ENCODE peak calls at places on chromosome 18, in eight cellular contexts. B, W, Y, A, C, X, F and G are unnamed samples.
A peak's percentile ranks its signal among the peaks of the same experiment; 100 is the strongest.

GRCh38 chr18:43192408-43192807 is 76.9 kb upstream of the RIT2 start:
- DNase-seq in B (no peak), W (no peak), Y (no peak), A (no peak), C (no peak), X (no peak), F (no peak), G (no peak)

GRCh38 chr18:26471027-26471426 is 77.3 kb downstream of the KCTD1 start:
- DNase-seq in B (no peak), W (no peak), Y (no peak), A (no peak), C (no peak), X (no peak), F (no peak), G (no peak)

GRCh38 chr18:12361770-12362378 is 15.2 kb downstream of the AFG3L2 start:
- DNase-seq in B (no peak), W (no peak), Y (no peak), A (no peak), C (no peak), X (no peak), F (no peak), G (no peak)

GRCh38 chr18:31241900-31242409 is 76.0 kb upstream of the DSG1 start:
- DNase-seq in B (no peak), W (no peak), Y (no peak), A (no peak), C (no peak), X (no peak), F (peak; percentile 23), G (peak; percentile 82)

GRCh38 chr18:6044773-6045172 is 149.5 kb upstream of the TMEM200C start:
- DNase-seq in B (no peak), W (no peak), Y (no peak), A (no peak), C (no peak), X (no peak), F (no peak), G (no peak)

GRCh38 chr18:56162316-56162715 is 476.1 kb downstream of the TXNL1 start:
- DNase-seq in B (no peak), W (no peak), Y (no peak), A (no peak), C (no peak), X (no peak), F (no peak), G (no peak)

GRCh38 chr18:33839452-33840225 is 261.6 kb downstream of the ASXL3 start:
- DNase-seq in B (no peak), W (no peak), Y (no peak), A (no peak), C (peak; percentile 5), X (no peak), F (no peak), G (no peak)

GRCh38 chr18:74945774-74946545 is 263.0 kb downstream of the PTGR3 start:
- DNase-seq in B (no peak), W (no peak), Y (no peak), A (no peak), C (no peak), X (no peak), F (no peak), G (no peak)

GRCh38 chr18:1488957-1489356 is 584.3 kb downstream of the ADCYAP1 start:
- DNase-seq in B (no peak), W (no peak), Y (no peak), A (no peak), C (no peak), X (no peak), F (no peak), G (no peak)

GRCh38 chr18:79523738-79524180 is 128.0 kb downstream of the NFATC1 start:
- DNase-seq in B (no peak), W (no peak), Y (no peak), A (no peak), C (no peak), X (peak; percentile 53), F (no peak), G (no peak)

GRCh38 chr18:79606621-79607331 is 72.8 kb upstream of the CTDP1 start:
- DNase-seq in B (peak; percentile 81), W (no peak), Y (no peak), A (no peak), C (no peak), X (no peak), F (no peak), G (no peak)

GRCh38 chr18:21740474-21740723 is 193 bp upstream of the MIB1 start:
- DNase-seq in B (peak; percentile 98), W (peak; percentile 98), Y (no peak), A (no peak), C (peak; percentile 86), X (peak; percentile 79), F (peak; percentile 90), G (peak; percentile 98)

GRCh38 chr18:62420513-62421209 is 95.6 kb downstream of the TNFRSF11A start:
- DNase-seq in B (no peak), W (no peak), Y (peak; percentile 36), A (no peak), C (peak; percentile 33), X (no peak), F (no peak), G (peak; percentile 41)

DNA sequence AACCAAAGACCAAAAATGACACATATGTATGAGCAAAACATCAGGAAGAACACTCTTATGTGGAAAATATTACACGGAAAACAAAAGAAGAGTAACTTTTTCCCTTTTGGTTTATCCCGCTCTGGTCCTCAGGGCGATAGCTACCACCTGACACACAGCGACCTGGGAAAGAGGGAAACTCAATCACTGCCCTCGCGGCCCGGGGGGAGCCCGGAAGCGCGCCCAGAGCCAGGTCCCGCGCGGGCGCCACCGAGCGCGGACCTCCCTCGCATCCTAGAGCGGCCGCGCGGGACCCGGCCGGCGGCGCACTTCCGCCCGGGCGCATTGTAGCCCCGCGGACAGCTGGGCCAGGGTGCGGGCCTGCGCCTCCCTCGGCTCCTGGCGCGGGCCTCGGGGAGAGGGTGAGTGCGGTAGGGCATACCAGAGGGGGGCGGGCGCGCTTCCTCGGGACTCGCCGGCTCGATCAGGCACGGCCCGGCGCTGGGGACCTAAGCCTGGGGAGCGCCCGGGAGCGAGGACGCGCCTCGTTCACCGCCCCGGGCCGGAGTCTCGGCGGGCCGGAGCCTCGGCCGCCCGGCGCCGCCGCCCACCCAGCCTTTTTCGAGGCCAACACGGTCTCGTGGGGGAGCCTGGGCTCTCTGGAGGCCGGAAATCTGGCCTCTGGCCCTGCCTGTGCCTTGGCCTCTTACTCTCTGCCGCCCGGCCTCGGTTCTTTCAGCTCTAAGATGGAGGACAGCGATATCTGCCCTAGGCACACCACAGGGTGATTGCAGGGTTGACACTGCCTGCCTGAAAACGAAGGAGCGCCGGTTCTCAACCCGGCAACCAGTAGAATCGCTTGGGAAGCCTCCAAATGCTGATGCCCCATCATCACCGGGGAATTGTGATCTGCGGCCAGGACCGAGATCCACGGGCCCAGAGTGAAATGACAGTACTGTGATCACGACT is at the start of gene ELAC1:
- DNase-seq in B (peak; percentile 96), W (peak; percentile 83), Y (peak; percentile 83), A (no peak), C (peak; percentile 78), X (peak; percentile 77), F (peak; percentile 33), G (peak; percentile 62)
- TF ChIP-seq POLR2A in B (peak; percentile 99), W (peak; percentile 93), Y (peak; percentile 71), A (no peak), C (peak; percentile 87), X (peak; percentile 94), F (peak; percentile 85), G (peak; percentile 71)

DNA sequence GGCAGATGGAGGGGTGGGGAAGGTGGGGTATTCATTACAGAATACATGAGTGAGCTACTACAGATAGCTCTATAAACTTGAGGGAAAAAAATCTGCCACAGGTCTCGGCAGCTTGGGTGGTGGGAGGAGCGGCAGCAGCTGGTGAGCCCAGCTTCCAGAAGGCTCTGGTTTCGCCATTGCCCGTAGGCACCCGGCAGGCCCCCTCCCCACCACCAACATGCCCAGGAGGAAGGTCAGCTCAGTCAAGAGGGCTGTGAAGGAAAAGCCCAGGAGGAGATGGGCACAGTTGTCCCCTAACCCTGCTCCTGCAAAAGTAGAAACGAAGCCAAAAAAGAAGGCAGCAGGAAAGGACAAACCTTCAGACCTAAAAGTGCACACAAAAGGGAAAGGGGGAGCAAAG is 18.5 kb upstream of the RMC1 start:
- DNase-seq in B (peak; percentile 32), W (no peak), Y (no peak), A (no peak), C (no peak), X (no peak), F (no peak), G (no peak)
- TF ChIP-seq POLR2AphosphoS5 in B (no peak), W (no peak), Y (no peak), A (no peak), C (no peak), X (no peak), F (no peak), G (no peak)

GRCh38 chr18:48952287-48953095 is 1.7 kb upstream of the SMAD7 start:
- DNase-seq in B (peak; percentile 96), W (peak; percentile 88), Y (peak; percentile 77), A (no peak), C (no peak), X (no peak), F (no peak), G (peak; percentile 70)

GRCh38 chr18:48950536-48951447 is at the start of gene SMAD7:
- DNase-seq in B (peak; percentile 88), W (no peak), Y (peak; percentile 40), A (no peak), C (no peak), X (no peak), F (no peak), G (no peak)

GRCh38 chr18:48949606-48950535 is 894 bp downstream of the SMAD7 start:
- DNase-seq in B (peak; percentile 91), W (no peak), Y (peak; percentile 55), A (no peak), C (no peak), X (no peak), F (no peak), G (no peak)

GRCh38 chr18:48953096-48953706 is 2.4 kb upstream of the SMAD7 start:
- DNase-seq in B (no peak), W (no peak), Y (no peak), A (no peak), C (no peak), X (no peak), F (no peak), G (no peak)

DNA sequence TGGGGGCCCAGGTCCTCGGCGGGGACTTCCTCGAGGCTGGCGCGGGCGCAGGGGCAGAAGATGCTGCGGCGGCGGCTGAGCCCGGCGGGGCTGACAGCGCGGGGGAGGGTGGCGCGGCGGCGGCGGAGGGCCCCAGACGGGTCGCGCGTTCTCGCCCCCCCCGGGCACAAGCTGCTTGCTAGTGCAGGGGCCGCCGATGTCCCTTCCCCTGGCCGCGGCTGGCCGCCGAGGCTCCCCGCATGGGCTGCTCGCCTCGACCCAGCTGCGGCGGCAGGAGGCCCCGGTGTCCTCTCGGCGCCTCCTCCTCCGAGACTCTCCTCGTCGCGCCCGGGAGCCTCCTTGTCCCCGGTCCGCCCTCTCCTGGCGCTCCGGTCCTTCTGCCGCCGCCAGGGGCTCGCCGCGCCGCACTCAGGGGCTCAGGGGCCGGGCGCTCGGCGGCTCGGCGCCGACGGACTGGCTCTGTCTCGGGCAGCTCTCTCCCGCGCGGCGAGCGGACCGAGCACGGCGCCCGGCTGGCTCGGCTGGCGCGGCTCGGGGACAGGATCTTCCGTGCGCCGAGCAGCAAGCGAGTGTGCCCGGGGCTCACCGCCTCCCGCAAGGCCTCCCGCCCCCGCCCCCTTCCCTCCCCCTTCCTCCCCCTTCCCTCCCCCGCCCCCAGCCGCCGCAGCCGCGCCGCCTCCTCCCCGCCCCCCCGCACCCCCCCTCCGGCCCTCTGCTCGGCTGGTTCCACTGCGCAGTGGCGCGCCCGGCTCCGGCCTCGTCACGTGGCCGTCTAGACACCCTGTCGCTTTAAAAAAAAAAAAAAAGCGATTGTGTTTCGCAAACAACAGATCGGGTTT is 902 bp upstream of the SMAD7 start:
- DNase-seq in B (peak; percentile 97), W (peak; percentile 90), Y (peak; percentile 90), A (no peak), C (peak; percentile 79), X (peak; percentile 68), F (no peak), G (peak; percentile 85)
- TF ChIP-seq POLR2A in B (peak; percentile 96), W (peak; percentile 62), Y (no peak), A (no peak), C (no peak), X (peak; percentile 64), F (no peak), G (peak; percentile 89)

GRCh38 chr18:3248670-3249359 is 1.2 kb downstream of the MYL12A start:
- DNase-seq in B (no peak), W (no peak), Y (no peak), A (no peak), C (no peak), X (no peak), F (no peak), G (peak; percentile 49)
- TF ChIP-seq POLR2AphosphoS5 in B (peak; percentile 52), W (no peak), Y (peak; percentile 82), A (peak; percentile 83), C (no peak), X (peak; percentile 54), F (no peak), G (peak; percentile 80)